ENCODE peak calls at places on chromosome 14, in six cellular contexts. M, C, D, Y, U and W are unnamed samples. For H3K4me1, the result is how much of the 10 kb centered on the place peaks cover.

GRCh38 chr14:105137481-105138020 is 31.0 kb downstream of the JAG2 start:
- DNase-seq in M (no peak), C (peak), D (no peak), Y (peak), U (no peak), W (no peak)

GRCh38 chr14:93734961-93735360 is 53.3 kb downstream of the PRIMA1 start:
- DNase-seq in M (no peak), C (no peak), D (no peak), Y (no peak), U (no peak), W (no peak)

GRCh38 chr14:61839452-61839851 is 77.2 kb downstream of the SNAPC1 start:
- DNase-seq in M (no peak), C (no peak), D (peak), Y (no peak), U (no peak), W (no peak)

GRCh38 chr14:87067597-87067996 is 925.4 kb downstream of the GALC start:
- DNase-seq in M (no peak), C (no peak), D (no peak), Y (no peak), U (no peak), W (no peak)

GRCh38 chr14:95216013-95216412 is 58.7 kb upstream of the DICER1 start:
- DNase-seq in M (no peak), C (no peak), D (no peak), Y (no peak), U (no peak), W (no peak)

GRCh38 chr14:79514700-79515099 is 696.6 kb downstream of the DIO2 start:
- DNase-seq in M (no peak), C (no peak), D (peak), Y (no peak), U (no peak), W (no peak)

GRCh38 chr14:56268039-56268438 is 149.8 kb downstream of the PELI2 start:
- DNase-seq in M (no peak), C (no peak), D (no peak), Y (no peak), U (no peak), W (no peak)

GRCh38 chr14:63952933-63953437 is 100.2 kb downstream of the SYNE2 start:
- DNase-seq in M (no peak), C (no peak), D (no peak), Y (no peak), U (no peak), W (no peak)

GRCh38 chr14:57066887-57067513 is 201.7 kb downstream of the EXOC5 start:
- DNase-seq in M (no peak), C (no peak), D (peak), Y (no peak), U (peak), W (no peak)

GRCh38 chr14:65101631-65102440 is 481 bp downstream of the MAX start:
- DNase-seq in M (peak), C (no peak), D (no peak), Y (peak), U (peak), W (peak)

GRCh38 chr14:60332869-60333268 is 83.8 kb downstream of the PPM1A start:
- DNase-seq in M (no peak), C (no peak), D (no peak), Y (no peak), U (no peak), W (no peak)

GRCh38 chr14:37546621-37547447 is 48.2 kb downstream of the FOXA1 start:
- DNase-seq in M (no peak), C (no peak), D (peak), Y (no peak), U (no peak), W (no peak)

GRCh38 chr14:102088012-102088792 is 1.4 kb upstream of the HSP90AA1 start:
- DNase-seq in M (peak), C (no peak), D (no peak), Y (peak), U (peak), W (peak)

GRCh38 chr14:79091381-79091963 is 921.3 kb downstream of the NRXN3 start:
- DNase-seq in M (no peak), C (no peak), D (no peak), Y (no peak), U (no peak), W (no peak)

GRCh38 chr14:99644723-99645544 is at the start of gene HHIPL1:
- DNase-seq in M (peak), C (no peak), D (peak), Y (no peak), U (no peak), W (no peak)

GRCh38 chr14:101706509-101707284 is 54.8 kb upstream of the PPP2R5C start:
- DNase-seq in M (no peak), C (peak), D (no peak), Y (no peak), U (no peak), W (no peak)

GRCh38 chr14:96304956-96305355 is 48.9 kb downstream of the BDKRB1 start:
- DNase-seq in M (no peak), C (no peak), D (no peak), Y (no peak), U (peak), W (no peak)

GRCh38 chr14:99884834-99885648 is 91.8 kb downstream of the EML1 start:
- DNase-seq in M (no peak), C (no peak), D (peak), Y (no peak), U (peak), W (no peak)

GRCh38 chr14:91484186-91484585 is 25.9 kb downstream of the PPP4R3A start:
- DNase-seq in M (no peak), C (no peak), D (no peak), Y (no peak), U (no peak), W (no peak)
- TF ChIP-seq CTCF in M (no peak), C (no peak), D (no peak), Y (no peak), U (peak), W (no peak)

GRCh38 chr14:74591394-74591793 is 20.6 kb downstream of the LTBP2 start:
- DNase-seq in M (no peak), C (no peak), D (no peak), Y (no peak), U (peak), W (no peak)
- H3K4me1 ChIP-seq in M (half or more), C (under half), D (half or more), Y (under half), U (under half), W (under half)

DNA sequence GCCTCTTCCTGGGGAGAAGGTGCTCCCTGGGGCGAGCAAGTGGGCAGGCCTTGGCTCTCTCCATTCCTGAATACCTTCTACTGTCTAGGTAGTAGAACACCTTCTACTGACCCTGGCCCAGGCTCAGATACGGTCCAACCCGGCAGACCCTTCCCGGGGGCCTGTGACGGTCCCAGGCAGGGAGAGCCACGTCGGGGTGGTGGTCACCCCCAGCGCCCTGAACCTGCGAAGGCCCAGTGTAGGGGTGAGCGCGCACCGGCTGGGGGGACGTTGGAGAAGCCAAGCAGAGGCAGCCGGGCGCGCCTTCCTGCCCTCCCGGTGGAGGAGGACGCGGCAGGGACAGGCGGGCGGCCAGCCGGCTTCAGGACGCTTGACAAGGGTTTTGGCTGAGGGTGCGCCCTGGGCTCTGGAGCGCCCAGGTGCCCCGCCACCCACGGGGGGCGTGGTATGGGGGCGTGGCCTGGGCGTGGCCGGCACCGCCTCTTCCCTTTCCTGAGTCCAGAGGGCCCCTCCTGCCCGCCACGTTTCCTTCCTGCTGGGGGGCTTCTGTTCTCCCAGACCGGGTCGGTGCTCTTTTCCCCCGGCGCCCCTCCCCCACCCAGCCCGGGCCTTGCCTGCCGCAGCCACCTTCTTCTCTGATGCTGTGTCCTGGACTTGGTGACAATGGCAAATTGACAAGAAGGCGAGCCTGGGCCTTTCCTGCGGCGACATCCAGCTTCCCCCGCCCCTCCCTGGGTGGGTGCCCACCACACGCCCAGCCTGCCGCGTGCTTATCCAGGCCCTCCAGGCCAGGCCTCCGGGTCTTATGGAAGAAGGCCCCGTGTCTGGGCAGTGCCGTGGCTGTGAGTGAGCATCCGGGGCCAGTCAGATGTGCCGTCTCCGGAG is 24.5 kb upstream of the PPP1R13B start:
- DNase-seq in M (peak), C (peak), D (no peak), Y (no peak), U (no peak), W (no peak)
- H3K4me3 ChIP-seq in M (peak), C (peak), D (no peak), Y (peak), U (peak), W (no peak)

DNA sequence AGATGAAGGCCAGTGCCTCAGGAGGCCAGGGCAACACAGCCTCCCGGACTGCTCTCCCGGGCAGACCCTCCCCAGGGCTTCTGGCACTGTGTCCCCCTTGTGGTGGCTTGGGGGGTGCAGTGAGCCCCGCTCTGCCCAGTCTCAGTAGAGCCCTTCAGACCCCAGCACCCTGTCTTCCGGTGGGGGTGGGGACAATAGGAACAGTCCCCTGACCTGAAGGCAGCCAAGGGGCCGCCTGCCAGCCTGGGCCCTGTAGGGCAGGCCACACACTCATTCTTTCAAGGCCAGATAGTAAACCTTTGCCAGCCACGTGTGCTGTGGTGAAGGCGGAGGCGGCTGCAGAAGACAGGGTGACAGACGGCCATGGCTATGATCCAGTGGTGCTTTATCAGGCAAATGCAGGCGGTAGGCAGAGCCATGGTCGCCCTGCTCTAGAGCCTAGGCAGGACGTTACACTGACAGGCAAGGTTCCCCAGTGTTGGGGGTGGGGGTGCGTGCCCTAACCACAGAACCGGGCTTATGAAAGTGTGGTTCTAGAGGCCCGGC is 15.0 kb downstream of the ZFYVE21 start:
- DNase-seq in M (peak), C (no peak), D (no peak), Y (no peak), U (no peak), W (no peak)
- TF ChIP-seq CTCF in M (no peak), C (no peak), D (peak), Y (no peak), U (no peak), W (no peak)

GRCh38 chr14:35402323-35403084 is 2.0 kb downstream of the NFKBIA start:
- DNase-seq in M (no peak), C (no peak), D (no peak), Y (no peak), U (peak), W (peak)

GRCh38 chr14:35401422-35401729 is 3.2 kb downstream of the NFKBIA start:
- DNase-seq in M (no peak), C (no peak), D (no peak), Y (no peak), U (no peak), W (no peak)

GRCh38 chr14:35400707-35401421 is 3.7 kb downstream of the NFKBIA start:
- DNase-seq in M (no peak), C (no peak), D (no peak), Y (no peak), U (peak), W (no peak)

GRCh38 chr14:35403085-35403396 is 1.5 kb downstream of the NFKBIA start:
- DNase-seq in M (peak), C (no peak), D (no peak), Y (no peak), U (peak), W (peak)

DNA sequence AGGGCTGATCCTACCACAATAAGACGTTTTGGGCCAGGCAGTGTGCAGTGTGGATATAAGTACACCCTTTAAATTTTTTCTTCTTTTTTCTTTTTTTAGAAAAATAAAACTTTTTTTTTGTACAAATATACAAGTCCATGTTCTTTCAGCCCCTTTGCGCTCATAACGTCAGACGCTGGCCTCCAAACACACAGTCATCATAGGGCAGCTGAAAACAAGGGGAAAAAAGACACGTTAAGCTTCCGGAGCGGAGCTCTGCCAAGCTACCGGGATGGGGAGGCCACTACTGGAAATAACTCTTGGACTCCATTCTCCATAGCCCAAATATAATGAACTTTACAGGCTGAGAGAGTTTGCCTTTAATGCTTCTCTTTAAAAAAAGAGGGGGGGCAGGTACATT is 2.7 kb downstream of the NFKBIA start:
- DNase-seq in M (peak), C (no peak), D (peak), Y (no peak), U (no peak), W (peak)
- H3K4me1 ChIP-seq in M (half or more), C (half or more), D (under half), Y (under half), U (under half), W (under half)

DNA sequence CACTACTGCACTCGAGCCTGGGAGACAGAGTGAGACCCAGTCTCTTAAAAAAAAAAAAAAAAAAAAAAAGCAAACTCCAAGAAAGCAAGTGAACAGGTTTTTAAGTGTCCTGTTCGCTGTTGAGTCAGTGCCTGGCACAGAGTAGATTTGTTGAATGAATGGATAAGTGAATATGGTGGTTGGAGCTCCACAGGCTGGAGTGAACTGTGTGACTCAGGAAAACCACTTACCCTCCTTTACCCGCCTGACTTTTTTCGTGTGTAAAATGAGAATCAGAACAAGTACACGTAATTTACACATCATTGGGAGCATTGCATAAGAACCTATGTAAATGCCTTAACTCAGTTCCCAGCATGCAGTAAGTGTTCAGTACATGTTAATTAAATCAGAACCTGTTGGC is 24.0 kb upstream of the ESRRB start:
- DNase-seq in M (no peak), C (no peak), D (no peak), Y (no peak), U (no peak), W (no peak)
- H3K4me3 ChIP-seq in M (no peak), C (no peak), D (no peak), Y (no peak), U (no peak), W (no peak)

GRCh38 chr14:69713127-69713800 is 53.7 kb upstream of the SRSF5 start:
- DNase-seq in M (no peak), C (peak), D (no peak), Y (no peak), U (peak), W (no peak)
- TF ChIP-seq CTCF in M (no peak), C (no peak), D (no peak), Y (no peak), U (peak), W (no peak)

DNA sequence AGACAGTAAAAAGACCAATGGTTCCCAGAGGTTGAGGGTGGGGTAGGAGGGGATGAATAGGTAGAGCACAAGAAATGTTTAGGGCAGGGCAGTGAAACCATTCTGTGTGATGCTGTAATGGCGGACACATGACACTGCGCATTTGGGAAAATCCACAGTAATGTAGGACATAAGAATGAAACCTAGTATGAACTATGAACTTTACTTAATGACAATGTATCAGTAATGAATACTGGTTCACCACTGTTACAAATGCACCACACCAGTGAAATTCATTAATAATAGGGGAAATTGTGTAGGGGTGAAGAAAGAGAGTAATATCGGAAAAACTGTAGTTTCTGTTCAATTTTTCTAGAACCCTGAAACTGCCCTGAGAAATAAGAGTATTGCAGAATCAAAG is 5.6 kb downstream of the ERH start:
- DNase-seq in M (no peak), C (no peak), D (no peak), Y (no peak), U (no peak), W (no peak)
- H3K4me1 ChIP-seq in M (under half), C (under half), D (under half), Y (under half), U (under half), W (under half)